ENCODE peak calls at places on chromosomes 4 and X, in five cellular contexts. T is trophoblast cell, L is NCI-H146, N is nephron progenitor cell, V is AG09309. E is an unnamed sample.

GRCh38 chrX:71107762-71108360 is 1.3 kb upstream of the CXorf65 start:
- DNase-seq in T (no peak), L (no peak), N (peak; percentile 35), V (no peak), E (no peak)

GRCh38 chr4:121114756-121115155 is 42.4 kb upstream of the NDNF start:
- DNase-seq in T (no peak), L (no peak), N (no peak), V (no peak), E (no peak)

GRCh38 chr4:98692411-98692810 is 34.0 kb upstream of the TSPAN5 start:
- DNase-seq in T (no peak), L (no peak), N (no peak), V (no peak), E (peak; percentile 78)

GRCh38 chr4:186196063-186196462 is 4.7 kb downstream of the CYP4V2 start:
- DNase-seq in T (no peak), L (no peak), N (no peak), V (no peak), E (no peak)

GRCh38 chrX:148412006-148412405 is 88.4 kb upstream of the AFF2 start:
- DNase-seq in T (no peak), L (no peak), N (no peak), V (no peak), E (no peak)

GRCh38 chrX:29295987-29296680 is 708.9 kb downstream of the IL1RAPL1 start:
- DNase-seq in T (no peak), L (no peak), N (no peak), V (no peak), E (peak; percentile 11)

GRCh38 chrX:12304261-12304660 is 166.0 kb downstream of the FRMPD4 start:
- DNase-seq in T (peak; percentile 11), L (no peak), N (no peak), V (peak; percentile 7), E (no peak)

GRCh38 chrX:25858273-25858880 is 279.8 kb upstream of the MAGEB18 start:
- DNase-seq in T (no peak), L (no peak), N (no peak), V (no peak), E (no peak)

GRCh38 chrX:15098505-15098904 is 171.4 kb downstream of the ASB9 start:
- DNase-seq in T (no peak), L (no peak), N (no peak), V (no peak), E (no peak)

GRCh38 chr4:24611575-24611974 is 27.2 kb upstream of the DHX15 start:
- DNase-seq in T (no peak), L (no peak), N (no peak), V (no peak), E (no peak)

GRCh38 chr4:3107271-3108185 is 33.0 kb downstream of the HTT start:
- DNase-seq in T (peak; percentile 58), L (no peak), N (no peak), V (no peak), E (peak; percentile 57)

GRCh38 chrX:136209016-136209738 is 42.0 kb downstream of the MAP7D3 start:
- DNase-seq in T (peak; percentile 65), L (no peak), N (peak; percentile 15), V (no peak), E (peak; percentile 85)

GRCh38 chrX:3286196-3286920 is 60.1 kb downstream of the MXRA5 start:
- DNase-seq in T (peak; percentile 2), L (no peak), N (no peak), V (no peak), E (no peak)

GRCh38 chrX:49167740-49168108 is 4.0 kb upstream of the PLP2 start:
- DNase-seq in T (no peak), L (no peak), N (no peak), V (no peak), E (no peak)

GRCh38 chrX:2828404-2829065 is at the start of gene GYG2:
- DNase-seq in T (peak; percentile 3), L (no peak), N (peak; percentile 87), V (no peak), E (no peak)

GRCh38 chr4:56086561-56086960 is 137.8 kb downstream of the CEP135 start:
- DNase-seq in T (peak; percentile 4), L (no peak), N (no peak), V (no peak), E (peak; percentile 62)

GRCh38 chrX:70174754-70175153 is 2.5 kb upstream of the DGAT2L6 start:
- DNase-seq in T (no peak), L (peak; percentile 81), N (no peak), V (no peak), E (peak; percentile 74)

GRCh38 chr4:768076-768475 is 57.9 kb downstream of the CPLX1 start:
- DNase-seq in T (no peak), L (no peak), N (no peak), V (no peak), E (no peak)

GRCh38 chr4:25635501-25635900 is 20.1 kb upstream of the SLC34A2 start:
- DNase-seq in T (peak; percentile 63), L (no peak), N (no peak), V (no peak), E (no peak)

GRCh38 chr4:138702471-138702870 is 313.1 kb upstream of the NOCT start:
- DNase-seq in T (no peak), L (no peak), N (no peak), V (no peak), E (no peak)

GRCh38 chr4:186161138-186161537 is 30.2 kb upstream of the CYP4V2 start:
- DNase-seq in T (no peak), L (peak; percentile 22), N (no peak), V (no peak), E (no peak)

GRCh38 chr4:182449186-182449880 is 206.1 kb downstream of the TENM3 start:
- DNase-seq in T (peak; percentile 77), L (peak; percentile 85), N (no peak), V (no peak), E (no peak)

GRCh38 chr4:39698424-39699009 is 581 bp downstream of the UBE2K start:
- DNase-seq in T (peak; percentile 43), L (peak; percentile 67), N (peak; percentile 71), V (no peak), E (peak; percentile 55)

GRCh38 chrX:148984238-148984637 is 483.8 kb downstream of the AFF2 start:
- DNase-seq in T (no peak), L (no peak), N (no peak), V (no peak), E (no peak)

E was measured in lung microvascular endothelial cell.